ENCODE peak calls at places on chromosomes 16 and 17, in six cellular contexts. S, A, J, Z, Y and X are unnamed samples.

GRCh38 chr17:80114758-80115157 is 13.4 kb downstream of the GAA start:
- DNase-seq in J (no peak), S (no peak), Y (no peak), Z (no peak), A (no peak), X (no peak)

GRCh38 chr17:48299760-48300159 is 130.3 kb downstream of the SKAP1 start:
- DNase-seq in J (no peak), Y (no peak), Z (no peak), A (no peak), S (no peak), X (no peak)

GRCh38 chr17:29514792-29515191 is 52.0 kb downstream of the ABHD15 start:
- DNase-seq in S (peak; percentile 3), J (no peak), Y (no peak), A (no peak), Z (no peak), X (no peak)

GRCh38 chr16:83689385-83689831 is 118.4 kb upstream of the HSBP1 start:
- DNase-seq in Y (no peak), J (no peak), S (peak; percentile 10), Z (no peak), A (no peak), X (no peak)

GRCh38 chr17:7336240-7337175 is at the start of gene ACAP1:
- DNase-seq in Z (no peak), Y (peak; percentile 72), A (no peak), J (no peak), S (no peak), X (peak; percentile 77)

GRCh38 chr16:5621826-5622225 is 524.2 kb upstream of the EEF2KMT start:
- DNase-seq in S (no peak), J (no peak), Z (no peak), Y (no peak), A (no peak), X (no peak)

GRCh38 chr16:16127469-16128116 is 95.7 kb downstream of the ABCC6 start:
- DNase-seq in Y (peak; percentile 55), A (no peak), Z (peak; percentile 50), S (peak; percentile 83), J (peak; percentile 74), X (peak; percentile 72)

GRCh38 chr17:77282524-77283515 is 142.1 kb downstream of the SEC14L1 start:
- DNase-seq in A (no peak), Y (peak; percentile 71), S (no peak), J (no peak), Z (no peak), X (peak; percentile 73)

GRCh38 chr16:381788-382717 is at the start of gene PGAP6:
- DNase-seq in S (peak; percentile 80), Z (peak; percentile 81), A (no peak), J (peak; percentile 59), Y (no peak), X (peak; percentile 88)

GRCh38 chr16:68237243-68238028 is 1.5 kb upstream of the ESRP2 start:
- DNase-seq in S (peak; percentile 99), Y (peak; percentile 98), Z (peak; percentile 99), A (peak; percentile 62), J (peak; percentile 99), X (peak; percentile 99)

GRCh38 chr16:1823821-1824220 is 2.8 kb downstream of the HAGH start:
- DNase-seq in Z (no peak), Y (no peak), A (no peak), S (peak; percentile 58), J (no peak), X (no peak)

GRCh38 chr17:16872351-16872751 is 99.6 kb downstream of the TNFRSF13B start:
- DNase-seq in Z (no peak), S (no peak), A (no peak), Y (no peak), J (peak; percentile 5), X (peak; percentile 43)

GRCh38 chr16:23145608-23146007 is 3.6 kb downstream of the USP31 start:
- DNase-seq in J (no peak), S (no peak), Z (no peak), Y (no peak), A (no peak), X (no peak)

GRCh38 chr17:3049705-3050295 is 13.6 kb downstream of the OR1D5 start:
- DNase-seq in Z (no peak), A (no peak), Y (no peak), S (no peak), J (no peak), X (no peak)

GRCh38 chr17:71633391-71633849 is 487.4 kb upstream of the SOX9 start:
- DNase-seq in A (no peak), Z (no peak), S (no peak), J (no peak), Y (no peak), X (no peak)

GRCh38 chr16:64450170-64450569 is 671.7 kb downstream of the CDH11 start:
- DNase-seq in J (no peak), Z (no peak), Y (no peak), S (no peak), A (no peak), X (no peak)

GRCh38 chr17:45428954-45429337 is 3.7 kb downstream of the ARHGAP27 start:
- DNase-seq in Y (no peak), Z (no peak), S (no peak), J (no peak), A (no peak), X (peak; percentile 59)

GRCh38 chr17:29167393-29168078 is 12.7 kb downstream of the MYO18A start:
- DNase-seq in J (no peak), Y (no peak), Z (no peak), A (no peak), S (no peak), X (no peak)

GRCh38 chr17:1965556-1966273 is 59.4 kb downstream of the RTN4RL1 start:
- DNase-seq in S (no peak), A (no peak), Y (no peak), Z (no peak), J (no peak), X (no peak)

GRCh38 chr17:1203111-1203966 is 23.6 kb upstream of the ABR start:
- DNase-seq in S (peak; percentile 68), Z (peak; percentile 63), J (peak; percentile 64), A (no peak), Y (peak; percentile 81), X (peak; percentile 86)

GRCh38 chr17:45312477-45313418 is 4.1 kb downstream of the MAP3K14 start:
- DNase-seq in J (no peak), Y (no peak), Z (no peak), A (no peak), S (no peak), X (no peak)

GRCh38 chr17:41793749-41794602 is 7.5 kb upstream of the JUP start:
- DNase-seq in Z (peak; percentile 43), J (peak; percentile 64), A (no peak), Y (no peak), S (peak; percentile 67), X (no peak)

GRCh38 chr17:62193297-62193696 is 128.2 kb upstream of the MED13 start:
- DNase-seq in J (no peak), A (no peak), S (no peak), Y (no peak), Z (no peak), X (no peak)

GRCh38 chr16:14199624-14200023 is 128.5 kb downstream of the MRTFB start:
- DNase-seq in A (no peak), J (no peak), Z (no peak), Y (no peak), S (no peak), X (no peak)

GRCh38 chr17:50575581-50576210 is 15.2 kb downstream of the CACNA1G start:
- DNase-seq in J (no peak), S (no peak), Z (no peak), A (no peak), Y (no peak), X (no peak)

GRCh38 chr17:60817187-60817586 is 139.5 kb downstream of the BCAS3 start:
- DNase-seq in Y (no peak), J (no peak), A (no peak), Z (no peak), S (no peak), X (no peak)

GRCh38 chr17:1975573-1975972 is 49.6 kb downstream of the RTN4RL1 start:
- DNase-seq in A (no peak), Y (no peak), Z (no peak), S (no peak), J (no peak), X (no peak)

GRCh38 chr16:79261461-79261860 is 339.1 kb downstream of the MAF start:
- DNase-seq in Y (no peak), Z (peak; percentile 35), S (peak; percentile 55), J (no peak), A (no peak), X (peak; percentile 70)

GRCh38 chr16:89576173-89577054 is 856 bp downstream of the CPNE7 start:
- DNase-seq in S (no peak), J (no peak), A (no peak), Y (no peak), Z (no peak), X (no peak)
- TF ChIP-seq CTCF in S (no peak), J (no peak), A (no peak), Y (no peak), Z (no peak), X (no peak)

GRCh38 chr16:73015612-73016487 is 32.1 kb downstream of the ZFHX3 start:
- DNase-seq in Z (no peak), S (no peak), J (no peak), A (no peak), Y (peak; percentile 73), X (peak; percentile 88)
- H3K27ac ChIP-seq in Z (no peak overlapping the region), S (peak overlapping the region; percentile 24), J (no peak overlapping the region), A (no peak overlapping the region), Y (peak overlapping the region; percentile 16), X (peak overlapping the region; percentile 48)

GRCh38 chr16:70254095-70254964 is 2.6 kb upstream of the EXOSC6 start:
- DNase-seq in Z (no peak), Y (no peak), J (no peak), A (no peak), S (no peak), X (no peak)
- TF ChIP-seq CTCF in Z (no peak), Y (no peak), J (no peak), A (no peak), S (no peak), X (peak; percentile 3)

GRCh38 chr16:87607223-87607622 is 4.9 kb downstream of the JPH3 start:
- DNase-seq in Z (no peak), J (no peak), S (no peak), A (no peak), Y (no peak), X (peak; percentile 56)
- H3K27ac ChIP-seq in Z (no peak overlapping the region), J (no peak overlapping the region), S (no peak overlapping the region), A (no peak overlapping the region), Y (no peak overlapping the region), X (no peak overlapping the region)